ENCODE peak calls at places on chromosomes 11 and 22, in seven cellular contexts. One of them, this sample, is unnamed.

GRCh38 chr22:20569059-20570058 is 61.9 kb downstream of the MED15 start:
- DNase-seq in H9: no peak
- DNase-seq in mesenchymal stem cell: peak
- DNase-seq in neuronal stem cell: no peak
- DNase-seq in IMR-90: peak
- DNase-seq in H1: no peak
- DNase-seq in trophoblast cell: peak
- DNase-seq in this sample: no peak

GRCh38 chr11:72293391-72293790 is 49.4 kb upstream of the PHOX2A start:
- DNase-seq in H9: no peak
- DNase-seq in mesenchymal stem cell: no peak
- DNase-seq in neuronal stem cell: no peak
- DNase-seq in IMR-90: no peak
- DNase-seq in H1: no peak
- DNase-seq in trophoblast cell: no peak
- DNase-seq in this sample: no peak

GRCh38 chr11:81870066-81870412 is 863.6 kb downstream of the FAM181B start:
- DNase-seq in H9: no peak
- DNase-seq in mesenchymal stem cell: no peak
- DNase-seq in neuronal stem cell: no peak
- DNase-seq in IMR-90: no peak
- DNase-seq in H1: no peak
- DNase-seq in trophoblast cell: no peak
- DNase-seq in this sample: no peak

GRCh38 chr11:30586251-30587144 is at the start of gene MPPED2:
- DNase-seq in H9: peak
- DNase-seq in mesenchymal stem cell: no peak
- DNase-seq in neuronal stem cell: peak
- DNase-seq in IMR-90: no peak
- DNase-seq in H1: no peak
- DNase-seq in trophoblast cell: peak
- DNase-seq in this sample: peak

GRCh38 chr22:45007946-45008852 is 1.6 kb downstream of the PHF21B start:
- DNase-seq in H9: peak
- DNase-seq in mesenchymal stem cell: peak
- DNase-seq in neuronal stem cell: peak
- DNase-seq in IMR-90: no peak
- DNase-seq in H1: no peak
- DNase-seq in trophoblast cell: no peak
- DNase-seq in this sample: peak

GRCh38 chr11:83002047-83002446 is 69.7 kb downstream of the RAB30 start:
- DNase-seq in H9: no peak
- DNase-seq in mesenchymal stem cell: no peak
- DNase-seq in neuronal stem cell: no peak
- DNase-seq in IMR-90: no peak
- DNase-seq in H1: no peak
- DNase-seq in trophoblast cell: peak
- DNase-seq in this sample: peak

GRCh38 chr11:203945-204586 is 3.1 kb downstream of the BET1L start:
- DNase-seq in H9: no peak
- DNase-seq in mesenchymal stem cell: no peak
- DNase-seq in neuronal stem cell: no peak
- DNase-seq in IMR-90: no peak
- DNase-seq in H1: no peak
- DNase-seq in trophoblast cell: no peak
- DNase-seq in this sample: no peak

GRCh38 chr11:107472966-107473365 is 15.3 kb upstream of the CWF19L2 start:
- DNase-seq in H9: no peak
- DNase-seq in mesenchymal stem cell: no peak
- DNase-seq in neuronal stem cell: no peak
- DNase-seq in IMR-90: no peak
- DNase-seq in H1: no peak
- DNase-seq in trophoblast cell: no peak
- DNase-seq in this sample: no peak

GRCh38 chr11:70587095-70587389 is 188.7 kb downstream of the CTTN start:
- DNase-seq in H9: no peak
- DNase-seq in mesenchymal stem cell: peak
- DNase-seq in neuronal stem cell: no peak
- DNase-seq in IMR-90: peak
- DNase-seq in H1: no peak
- DNase-seq in trophoblast cell: peak
- DNase-seq in this sample: no peak

GRCh38 chr11:131838016-131838415 is 467.6 kb downstream of the NTM start:
- DNase-seq in H9: no peak
- DNase-seq in mesenchymal stem cell: no peak
- DNase-seq in neuronal stem cell: no peak
- DNase-seq in IMR-90: no peak
- DNase-seq in H1: no peak
- DNase-seq in trophoblast cell: no peak
- DNase-seq in this sample: no peak
- H2BK120ac ChIP-seq in H9: no peak
- H2BK120ac ChIP-seq in mesenchymal stem cell: no peak
- H2BK120ac ChIP-seq in neuronal stem cell: no peak
- H2BK120ac ChIP-seq in IMR-90: no peak
- H2BK120ac ChIP-seq in H1: no peak
- H2BK120ac ChIP-seq in trophoblast cell: no peak
- H2BK120ac ChIP-seq in this sample: no peak

GRCh38 chr22:38110008-38110862 is at the start of gene BAIAP2L2:
- DNase-seq in H9: peak
- DNase-seq in mesenchymal stem cell: no peak
- DNase-seq in neuronal stem cell: no peak
- DNase-seq in IMR-90: no peak
- DNase-seq in H1: no peak
- DNase-seq in trophoblast cell: no peak
- DNase-seq in this sample: no peak
- H2BK120ac ChIP-seq in H9: no peak
- H2BK120ac ChIP-seq in mesenchymal stem cell: no peak
- H2BK120ac ChIP-seq in neuronal stem cell: peak
- H2BK120ac ChIP-seq in IMR-90: no peak
- H2BK120ac ChIP-seq in H1: no peak
- H2BK120ac ChIP-seq in trophoblast cell: no peak
- H2BK120ac ChIP-seq in this sample: no peak

GRCh38 chr11:77090373-77091111 is 12.1 kb upstream of the OMP start:
- DNase-seq in H9: no peak
- DNase-seq in mesenchymal stem cell: no peak
- DNase-seq in neuronal stem cell: no peak
- DNase-seq in IMR-90: no peak
- DNase-seq in H1: no peak
- DNase-seq in trophoblast cell: no peak
- DNase-seq in this sample: no peak
- H2BK120ac ChIP-seq in H9: no peak
- H2BK120ac ChIP-seq in mesenchymal stem cell: no peak
- H2BK120ac ChIP-seq in neuronal stem cell: no peak
- H2BK120ac ChIP-seq in IMR-90: no peak
- H2BK120ac ChIP-seq in H1: no peak
- H2BK120ac ChIP-seq in trophoblast cell: no peak
- H2BK120ac ChIP-seq in this sample: no peak

GRCh38 chr22:26766510-26767350 is 109.3 kb downstream of the MIAT start:
- DNase-seq in H9: no peak
- DNase-seq in mesenchymal stem cell: no peak
- DNase-seq in neuronal stem cell: no peak
- DNase-seq in IMR-90: no peak
- DNase-seq in H1: no peak
- DNase-seq in trophoblast cell: no peak
- DNase-seq in this sample: no peak

GRCh38 chr22:26770624-26771023 is 113.2 kb downstream of the MIAT start:
- DNase-seq in H9: no peak
- DNase-seq in mesenchymal stem cell: peak
- DNase-seq in neuronal stem cell: no peak
- DNase-seq in IMR-90: peak
- DNase-seq in H1: no peak
- DNase-seq in trophoblast cell: no peak
- DNase-seq in this sample: no peak

GRCh38 chr22:26768986-26769385 is 111.6 kb downstream of the MIAT start:
- DNase-seq in H9: no peak
- DNase-seq in mesenchymal stem cell: no peak
- DNase-seq in neuronal stem cell: no peak
- DNase-seq in IMR-90: no peak
- DNase-seq in H1: no peak
- DNase-seq in trophoblast cell: no peak
- DNase-seq in this sample: no peak

GRCh38 chr22:26769663-26770062 is 112.3 kb downstream of the MIAT start:
- DNase-seq in H9: no peak
- DNase-seq in mesenchymal stem cell: no peak
- DNase-seq in neuronal stem cell: no peak
- DNase-seq in IMR-90: no peak
- DNase-seq in H1: no peak
- DNase-seq in trophoblast cell: no peak
- DNase-seq in this sample: no peak

DNA sequence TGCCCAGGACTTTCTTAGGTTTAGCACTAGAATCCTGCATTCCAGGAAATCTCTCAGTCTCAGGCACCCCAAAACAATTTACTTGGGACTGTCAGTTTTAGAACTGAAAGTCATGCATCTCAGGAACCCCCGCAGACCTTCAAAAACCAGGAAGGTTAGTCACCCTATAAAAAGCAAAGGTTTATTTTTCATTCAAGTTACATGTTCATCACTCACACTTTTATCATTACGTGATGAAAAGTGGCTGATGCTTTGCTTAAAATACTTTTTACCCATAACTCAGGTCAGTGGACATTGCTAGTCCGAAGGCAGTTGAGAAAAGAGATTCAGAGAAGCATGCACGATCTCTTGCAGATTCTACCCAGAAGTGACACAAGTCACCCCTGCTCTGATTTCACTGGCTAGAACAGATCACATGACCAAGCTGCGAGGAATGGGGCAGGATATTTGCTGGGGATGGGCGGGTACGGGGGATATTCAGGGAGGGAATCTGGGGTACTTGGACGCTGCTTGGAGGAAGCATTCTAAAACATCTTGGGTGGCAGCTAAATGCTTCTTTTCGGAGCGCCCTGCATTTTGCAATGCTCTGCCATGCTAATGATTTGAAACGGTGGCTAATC is 110.1 kb downstream of the MIAT start:
- DNase-seq in H9: no peak
- DNase-seq in mesenchymal stem cell: no peak
- DNase-seq in neuronal stem cell: no peak
- DNase-seq in IMR-90: no peak
- DNase-seq in H1: no peak
- DNase-seq in trophoblast cell: no peak
- DNase-seq in this sample: no peak
- H2BK120ac ChIP-seq in H9: no peak
- H2BK120ac ChIP-seq in mesenchymal stem cell: no peak
- H2BK120ac ChIP-seq in neuronal stem cell: no peak
- H2BK120ac ChIP-seq in IMR-90: no peak
- H2BK120ac ChIP-seq in H1: no peak
- H2BK120ac ChIP-seq in trophoblast cell: no peak
- H2BK120ac ChIP-seq in this sample: no peak

DNA sequence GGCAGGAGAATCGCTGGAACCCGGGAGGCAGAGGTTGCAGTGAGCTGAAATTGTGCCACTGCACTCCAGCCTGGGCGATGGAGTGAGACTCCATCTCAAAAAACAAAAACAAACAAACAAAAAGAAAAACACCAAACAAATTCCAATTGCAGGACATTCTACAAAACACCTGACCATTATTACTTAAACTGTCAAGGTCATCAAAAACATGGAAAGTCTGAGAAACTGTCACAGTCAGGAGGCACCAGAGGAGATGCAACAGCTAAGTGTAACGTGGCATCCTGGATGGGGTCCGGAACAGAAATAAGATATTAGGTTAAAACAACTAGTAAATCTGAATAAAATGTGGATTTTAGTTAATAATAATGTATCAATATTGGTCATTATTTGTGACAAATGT is 914 bp upstream of the DNAJB13 start:
- DNase-seq in H9: no peak
- DNase-seq in mesenchymal stem cell: no peak
- DNase-seq in neuronal stem cell: no peak
- DNase-seq in IMR-90: no peak
- DNase-seq in H1: no peak
- DNase-seq in trophoblast cell: no peak
- DNase-seq in this sample: no peak
- H2BK120ac ChIP-seq in H9: no peak
- H2BK120ac ChIP-seq in mesenchymal stem cell: no peak
- H2BK120ac ChIP-seq in neuronal stem cell: no peak
- H2BK120ac ChIP-seq in IMR-90: no peak
- H2BK120ac ChIP-seq in H1: no peak
- H2BK120ac ChIP-seq in trophoblast cell: no peak
- H2BK120ac ChIP-seq in this sample: no peak

GRCh38 chr11:20059587-20060021 is 100.7 kb downstream of the DBX1 start:
- DNase-seq in H9: no peak
- DNase-seq in mesenchymal stem cell: no peak
- DNase-seq in neuronal stem cell: no peak
- DNase-seq in IMR-90: no peak
- DNase-seq in H1: no peak
- DNase-seq in trophoblast cell: peak
- DNase-seq in this sample: no peak
- H2BK120ac ChIP-seq in H9: no peak
- H2BK120ac ChIP-seq in mesenchymal stem cell: no peak
- H2BK120ac ChIP-seq in neuronal stem cell: no peak
- H2BK120ac ChIP-seq in IMR-90: no peak
- H2BK120ac ChIP-seq in H1: no peak
- H2BK120ac ChIP-seq in trophoblast cell: no peak
- H2BK120ac ChIP-seq in this sample: no peak

DNA sequence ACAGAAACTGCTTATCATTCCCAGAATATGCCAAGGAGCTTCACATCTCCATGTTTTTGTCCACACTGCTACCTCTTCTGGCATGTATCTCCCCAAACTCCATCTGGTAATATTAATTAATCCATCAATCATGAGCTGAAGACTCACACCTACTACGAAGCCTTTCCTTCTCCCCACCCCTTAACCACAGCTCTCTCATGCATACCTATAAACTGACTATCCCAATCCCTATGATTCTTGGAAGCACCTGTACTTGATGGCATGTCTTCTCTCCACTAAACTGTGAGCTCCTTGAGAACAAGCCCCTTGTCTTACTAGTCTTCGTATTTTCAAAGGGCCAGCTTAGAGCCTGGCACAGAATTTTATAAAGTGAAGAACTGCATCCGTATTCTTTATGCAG is 47.3 kb downstream of the RELT start:
- DNase-seq in H9: no peak
- DNase-seq in mesenchymal stem cell: no peak
- DNase-seq in neuronal stem cell: no peak
- DNase-seq in IMR-90: no peak
- DNase-seq in H1: no peak
- DNase-seq in trophoblast cell: no peak
- DNase-seq in this sample: no peak
- H2BK120ac ChIP-seq in H9: no peak
- H2BK120ac ChIP-seq in mesenchymal stem cell: no peak
- H2BK120ac ChIP-seq in neuronal stem cell: no peak
- H2BK120ac ChIP-seq in IMR-90: no peak
- H2BK120ac ChIP-seq in H1: no peak
- H2BK120ac ChIP-seq in trophoblast cell: no peak
- H2BK120ac ChIP-seq in this sample: no peak

DNA sequence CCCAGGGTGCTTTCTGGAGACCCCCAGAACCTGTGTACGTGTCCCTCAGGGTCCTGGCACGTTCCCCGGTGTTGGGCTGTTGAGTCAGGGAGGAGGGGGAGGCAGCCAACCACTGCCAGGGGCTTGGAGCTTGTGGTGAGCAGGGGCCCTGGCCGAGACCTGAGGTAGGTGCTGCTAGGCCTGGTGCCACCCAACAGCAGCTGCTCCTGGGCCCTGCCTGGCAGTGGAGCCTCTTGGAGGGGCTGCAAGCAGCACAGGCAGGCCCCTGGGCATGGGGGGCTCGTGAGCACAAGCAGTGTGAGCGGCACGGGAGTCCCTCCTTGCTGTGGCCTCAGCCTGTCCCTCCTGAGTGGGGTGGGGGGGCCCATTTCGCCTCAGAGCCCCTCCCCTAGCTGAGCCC is 7.2 kb upstream of the SELENOO start:
- DNase-seq in H9: no peak
- DNase-seq in mesenchymal stem cell: no peak
- DNase-seq in neuronal stem cell: no peak
- DNase-seq in IMR-90: no peak
- DNase-seq in H1: no peak
- DNase-seq in trophoblast cell: no peak
- DNase-seq in this sample: no peak
- H2BK120ac ChIP-seq in H9: no peak
- H2BK120ac ChIP-seq in mesenchymal stem cell: no peak
- H2BK120ac ChIP-seq in neuronal stem cell: no peak
- H2BK120ac ChIP-seq in IMR-90: no peak
- H2BK120ac ChIP-seq in H1: no peak
- H2BK120ac ChIP-seq in trophoblast cell: no peak
- H2BK120ac ChIP-seq in this sample: no peak